ENCODE peak calls at places on chromosomes 12 and 14, in four cellular contexts. Q is NCI-H774; D is BE2C; B is stimulated activated CD4-positive, alpha-beta T cell treated with anti-CD3 and anti-CD28 coated beads, Interleukin-12 subunit alpha, Interleukin-12 subunit beta, amount 100 ng/mL, for 4 hours. V is an unnamed sample.

GRCh38 chr14:101289911-101290310 is 271.4 kb upstream of the DIO3 start:
- DNase-seq in Q (no peak), D (no peak), B (no peak), V (no peak)

GRCh38 chr12:52222692-52223091 is 10.4 kb upstream of the KRT7 start:
- DNase-seq in Q (no peak), D (no peak), B (no peak), V (no peak)

GRCh38 chr12:75825686-75826085 is 205.9 kb downstream of the PHLDA1 start:
- DNase-seq in Q (no peak), D (no peak), B (no peak), V (no peak)

GRCh38 chr14:90444077-90444696 is 47.4 kb downstream of the CALM1 start:
- DNase-seq in Q (no peak), D (no peak), B (no peak), V (no peak)

GRCh38 chr14:103679351-103679750 is 35.9 kb downstream of the XRCC3 start:
- DNase-seq in Q (no peak), D (peak; percentile 70), B (peak; percentile 42), V (peak; percentile 59)

GRCh38 chr12:46933947-46934346 is 108.2 kb upstream of the SLC38A4 start:
- DNase-seq in Q (peak; percentile 32), D (no peak), B (no peak), V (no peak)

GRCh38 chr12:53626702-53627169 is 554 bp upstream of the ATF7 start:
- DNase-seq in Q (no peak), D (no peak), B (no peak), V (no peak)

GRCh38 chr14:54173782-54174181 is 217.2 kb upstream of the BMP4 start:
- DNase-seq in Q (no peak), D (no peak), B (no peak), V (no peak)

GRCh38 chr12:49111206-49111605 is 559 bp upstream of the LMBR1L start:
- DNase-seq in Q (no peak), D (no peak), B (no peak), V (no peak)

V was measured in GM12892.